ENCODE peak calls at places on chromosomes 3 and 15, in four cellular contexts. K, M, I and V are unnamed samples.
A peak's percentile ranks its signal among the peaks of the same experiment; 100 is the strongest.

GRCh38 chr15:42921049-42921731 is 612 bp upstream of the TTBK2 start:
- DNase-seq in K (peak; percentile 21), I (peak; percentile 8), M (peak; percentile 38), V (no peak)

GRCh38 chr3:171172070-171172469 is 145.6 kb upstream of the SLC2A2 start:
- DNase-seq in I (no peak), M (no peak), K (peak; percentile 8), V (no peak)

GRCh38 chr3:56133423-56133822 is 334.8 kb downstream of the ERC2 start:
- DNase-seq in I (no peak), M (no peak), K (no peak), V (no peak)

GRCh38 chr15:32649336-32649735 is 7.8 kb downstream of the SCG5 start:
- DNase-seq in M (no peak), I (no peak), K (no peak), V (no peak)

GRCh38 chr3:112351823-112352222 is 18.9 kb downstream of the CD200 start:
- DNase-seq in K (no peak), M (no peak), I (no peak), V (peak; percentile 91)

GRCh38 chr15:63939531-63940130 is 105.9 kb upstream of the HERC1 start:
- DNase-seq in K (peak; percentile 10), I (no peak), M (peak; percentile 56), V (no peak)

GRCh38 chr15:41904487-41905359 is 10.9 kb upstream of the SPTBN5 start:
- DNase-seq in I (peak; percentile 86), K (peak; percentile 74), M (no peak), V (peak; percentile 45)

GRCh38 chr3:167882057-167882667 is 146.6 kb downstream of the SERPINI1 start:
- DNase-seq in I (peak; percentile 14), K (no peak), M (no peak), V (peak; percentile 60)

GRCh38 chr15:97082835-97083234 is 752.3 kb downstream of the NR2F2 start:
- DNase-seq in M (no peak), I (no peak), K (no peak), V (no peak)

GRCh38 chr15:35014265-35014664 is 26.2 kb upstream of the ZNF770 start:
- DNase-seq in I (no peak), M (no peak), K (no peak), V (no peak)